ENCODE peak calls at places on chromosomes 3 and 15, in five cellular contexts. V is EL; C is NCI-H345; Q is NCI-H226; W is stimulated activated CD4-positive, alpha-beta T cell treated with anti-CD3 and anti-CD28 coated beads, Interleukin-4, amount 100 ng/mL, for 48 hours. J is an unnamed sample.

GRCh38 chr15:51750186-51750585 is 1.2 kb upstream of the TMOD2 start:
- DNase-seq in V (no peak), C (no peak), Q (no peak), W (no peak), J (no peak)

GRCh38 chr15:77122576-77122975 is 51.7 kb upstream of the TSPAN3 start:
- DNase-seq in V (no peak), C (no peak), Q (no peak), W (no peak), J (no peak)

GRCh38 chr3:128432301-128432897 is 34.3 kb downstream of the DNAJB8 start:
- DNase-seq in V (no peak), C (no peak), Q (no peak), W (no peak), J (no peak)

GRCh38 chr15:36370735-36371115 is 208.7 kb upstream of the CDIN1 start:
- DNase-seq in V (peak), C (no peak), Q (peak), W (no peak), J (peak)

GRCh38 chr3:51395493-51396213 is 4.6 kb downstream of the RBM15B start:
- DNase-seq in V (no peak), C (no peak), Q (no peak), W (no peak), J (peak)

GRCh38 chr15:101652783-101653430 is 726 bp upstream of the TM2D3 start:
- DNase-seq in V (peak), C (no peak), Q (no peak), W (no peak), J (no peak)

GRCh38 chr15:33587773-33588172 is 277.0 kb downstream of the RYR3 start:
- DNase-seq in V (no peak), C (no peak), Q (no peak), W (no peak), J (no peak)

GRCh38 chr3:122458992-122459391 is 43.1 kb upstream of the WDR5B start:
- DNase-seq in V (peak), C (no peak), Q (no peak), W (no peak), J (peak)

GRCh38 chr3:8503871-8504610 is 2.4 kb downstream of the LMCD1 start:
- DNase-seq in V (no peak), C (no peak), Q (no peak), W (no peak), J (no peak)

GRCh38 chr15:71146597-71146996 is 31.3 kb downstream of the THSD4 start:
- DNase-seq in V (no peak), C (peak), Q (no peak), W (no peak), J (no peak)

GRCh38 chr3:190486908-190487607 is 26.8 kb upstream of the IL1RAP start:
- DNase-seq in V (no peak), C (no peak), Q (no peak), W (no peak), J (no peak)

GRCh38 chr3:19948192-19948591 is 1.3 kb downstream of the RAB5A start:
- DNase-seq in V (no peak), C (no peak), Q (no peak), W (no peak), J (no peak)

J was measured in IMR-90.